ENCODE peak calls at places on chromosomes 2 and 18, in nine cellular contexts. M is Peyer's patch, A is A549, V is breast epithelium, P is uterus, I is endothelial cell of umbilical vein, L is stomach, X is spleen, D is ovary. S is an unnamed sample.

GRCh38 chr2:132521321-132521720 is 104.7 kb downstream of the GPR39 start:
- DNase-seq in M (no peak), A (no peak), V (no peak), P (no peak), I (no peak), L (no peak), X (no peak), D (no peak), S (no peak)

GRCh38 chr18:31426021-31426420 is 21.5 kb upstream of the DSG3 start:
- DNase-seq in M (no peak), A (no peak), V (no peak), P (no peak), I (no peak), L (no peak), X (no peak), D (no peak), S (no peak)

GRCh38 chr18:76467371-76468190 is 27.5 kb downstream of the ZNF516 start:
- DNase-seq in M (no peak), A (no peak), V (no peak), P (no peak), I (no peak), L (no peak), X (no peak), D (peak), S (no peak)

GRCh38 chr18:55124078-55124477 is 164.8 kb upstream of the CCDC68 start:
- DNase-seq in M (no peak), A (peak), V (no peak), P (no peak), I (no peak), L (no peak), X (no peak), D (no peak), S (peak)

GRCh38 chr2:149422337-149422990 is 92.1 kb downstream of the LYPD6 start:
- DNase-seq in M (peak), A (peak), V (no peak), P (no peak), I (peak), L (no peak), X (no peak), D (no peak), S (no peak)

GRCh38 chr2:106996136-106996769 is 110.3 kb upstream of the ST6GAL2 start:
- DNase-seq in M (no peak), A (no peak), V (no peak), P (no peak), I (no peak), L (no peak), X (no peak), D (no peak), S (no peak)

GRCh38 chr18:13036622-13037320 is 45.6 kb downstream of the CEP192 start:
- DNase-seq in M (no peak), A (no peak), V (no peak), P (no peak), I (no peak), L (no peak), X (no peak), D (no peak), S (no peak)

GRCh38 chr2:197071213-197071612 is 144.7 kb upstream of the PGAP1 start:
- DNase-seq in M (no peak), A (no peak), V (no peak), P (no peak), I (no peak), L (no peak), X (no peak), D (no peak), S (no peak)

GRCh38 chr2:120494446-120494845 is 148.5 kb downstream of the INHBB start:
- DNase-seq in M (no peak), A (no peak), V (no peak), P (no peak), I (no peak), L (no peak), X (no peak), D (no peak), S (no peak)

GRCh38 chr2:162888641-162889040 is 50.1 kb upstream of the KCNH7 start:
- DNase-seq in M (no peak), A (no peak), V (no peak), P (no peak), I (peak), L (no peak), X (no peak), D (no peak), S (no peak)

GRCh38 chr2:189306441-189307006 is 127.0 kb upstream of the COL5A2 start:
- DNase-seq in M (no peak), A (no peak), V (no peak), P (no peak), I (no peak), L (no peak), X (no peak), D (no peak), S (no peak)

GRCh38 chr2:218981390-218982311 is 3.3 kb downstream of the FEV start:
- DNase-seq in M (peak), A (peak), V (no peak), P (peak), I (no peak), L (peak), X (peak), D (peak), S (no peak)

GRCh38 chr2:102114290-102114721 is 28.2 kb upstream of the IL1R1 start:
- DNase-seq in M (no peak), A (no peak), V (no peak), P (no peak), I (peak), L (no peak), X (no peak), D (no peak), S (no peak)

GRCh38 chr2:102016399-102016955 is 24.7 kb downstream of the IL1R2 start:
- DNase-seq in M (no peak), A (no peak), V (no peak), P (no peak), I (no peak), L (no peak), X (no peak), D (no peak), S (no peak)

GRCh38 chr2:54672587-54673456 is 50.6 kb upstream of the EML6 start:
- DNase-seq in M (peak), A (no peak), V (no peak), P (no peak), I (peak), L (no peak), X (no peak), D (no peak), S (no peak)

GRCh38 chr2:173247156-173247555 is 107.5 kb upstream of the CDCA7 start:
- DNase-seq in M (no peak), A (no peak), V (no peak), P (no peak), I (no peak), L (no peak), X (no peak), D (no peak), S (no peak)

GRCh38 chr2:181787310-181788048 is 104.1 kb upstream of the ITPRID2 start:
- DNase-seq in M (no peak), A (no peak), V (no peak), P (no peak), I (peak), L (no peak), X (no peak), D (no peak), S (no peak)

GRCh38 chr2:26724004-26724750 is 31.7 kb downstream of the KCNK3 start:
- DNase-seq in M (peak), A (peak), V (peak), P (peak), I (peak), L (peak), X (no peak), D (peak), S (peak)

GRCh38 chr2:64457518-64457917 is 3.6 kb downstream of the LGALSL start:
- DNase-seq in M (no peak), A (peak), V (no peak), P (no peak), I (no peak), L (no peak), X (no peak), D (no peak), S (no peak)

GRCh38 chr2:177733-178132 is 86.1 kb downstream of the SH3YL1 start:
- DNase-seq in M (no peak), A (no peak), V (no peak), P (no peak), I (no peak), L (no peak), X (no peak), D (no peak), S (no peak)

GRCh38 chr2:70190086-70190412 is 770 bp downstream of the C2orf42 start:
- DNase-seq in M (no peak), A (no peak), V (no peak), P (no peak), I (no peak), L (no peak), X (no peak), D (peak), S (peak)

GRCh38 chr2:6423944-6424343 is 441.8 kb downstream of the CMPK2 start:
- DNase-seq in M (no peak), A (no peak), V (no peak), P (no peak), I (no peak), L (no peak), X (no peak), D (no peak), S (no peak)

GRCh38 chr18:49030692-49031443 is 80.1 kb upstream of the SMAD7 start:
- DNase-seq in M (no peak), A (no peak), V (no peak), P (no peak), I (no peak), L (peak), X (no peak), D (no peak), S (peak)

GRCh38 chr18:57083485-57083884 is 63.4 kb upstream of the BOD1L2 start:
- DNase-seq in M (no peak), A (no peak), V (no peak), P (no peak), I (no peak), L (no peak), X (no peak), D (no peak), S (no peak)

GRCh38 chr2:148670773-148671172 is 26.2 kb downstream of the EPC2 start:
- DNase-seq in M (no peak), A (peak), V (no peak), P (no peak), I (no peak), L (no peak), X (no peak), D (no peak), S (no peak)

GRCh38 chr2:181374741-181375675 is 82.2 kb upstream of the ITGA4 start:
- DNase-seq in M (no peak), A (no peak), V (no peak), P (no peak), I (no peak), L (no peak), X (no peak), D (no peak), S (no peak)

GRCh38 chr2:190159453-190159852 is 96.9 kb upstream of the MSTN start:
- DNase-seq in M (no peak), A (no peak), V (peak), P (no peak), I (no peak), L (no peak), X (no peak), D (no peak), S (peak)

GRCh38 chr2:207008105-207008990 is 69.0 kb downstream of the CPO start:
- DNase-seq in M (no peak), A (no peak), V (peak), P (no peak), I (peak), L (no peak), X (no peak), D (no peak), S (no peak)

GRCh38 chr18:59575995-59576394 is 121.2 kb downstream of the CCBE1 start:
- DNase-seq in M (no peak), A (no peak), V (no peak), P (no peak), I (no peak), L (no peak), X (no peak), D (no peak), S (no peak)

GRCh38 chr2:108607706-108608301 is 73.5 kb downstream of the LIMS1 start:
- DNase-seq in M (peak), A (peak), V (no peak), P (no peak), I (peak), L (peak), X (no peak), D (no peak), S (peak)

GRCh38 chr2:47422560-47422959 is 19.6 kb downstream of the MSH2 start:
- DNase-seq in M (no peak), A (peak), V (no peak), P (no peak), I (peak), L (no peak), X (no peak), D (no peak), S (no peak)

GRCh38 chr2:230362030-230362691 is 35.2 kb downstream of the SP140L start:
- DNase-seq in M (no peak), A (no peak), V (no peak), P (no peak), I (no peak), L (no peak), X (no peak), D (no peak), S (no peak)

GRCh38 chr2:96538487-96539214 is 2.1 kb downstream of the ARID5A start:
- DNase-seq in M (peak), A (no peak), V (peak), P (peak), I (peak), L (peak), X (peak), D (peak), S (peak)

GRCh38 chr18:23021625-23022024 is 88.5 kb downstream of the RBBP8 start:
- DNase-seq in M (no peak), A (no peak), V (no peak), P (no peak), I (no peak), L (no peak), X (no peak), D (no peak), S (no peak)

GRCh38 chr18:28995319-28995718 is 818.4 kb upstream of the CDH2 start:
- DNase-seq in M (no peak), A (no peak), V (no peak), P (no peak), I (peak), L (no peak), X (no peak), D (no peak), S (no peak)
- TF ChIP-seq CTCF in M (no peak), A (no peak), V (no peak), P (no peak), I (no peak), L (no peak), X (no peak), D (no peak), S (no peak)

DNA sequence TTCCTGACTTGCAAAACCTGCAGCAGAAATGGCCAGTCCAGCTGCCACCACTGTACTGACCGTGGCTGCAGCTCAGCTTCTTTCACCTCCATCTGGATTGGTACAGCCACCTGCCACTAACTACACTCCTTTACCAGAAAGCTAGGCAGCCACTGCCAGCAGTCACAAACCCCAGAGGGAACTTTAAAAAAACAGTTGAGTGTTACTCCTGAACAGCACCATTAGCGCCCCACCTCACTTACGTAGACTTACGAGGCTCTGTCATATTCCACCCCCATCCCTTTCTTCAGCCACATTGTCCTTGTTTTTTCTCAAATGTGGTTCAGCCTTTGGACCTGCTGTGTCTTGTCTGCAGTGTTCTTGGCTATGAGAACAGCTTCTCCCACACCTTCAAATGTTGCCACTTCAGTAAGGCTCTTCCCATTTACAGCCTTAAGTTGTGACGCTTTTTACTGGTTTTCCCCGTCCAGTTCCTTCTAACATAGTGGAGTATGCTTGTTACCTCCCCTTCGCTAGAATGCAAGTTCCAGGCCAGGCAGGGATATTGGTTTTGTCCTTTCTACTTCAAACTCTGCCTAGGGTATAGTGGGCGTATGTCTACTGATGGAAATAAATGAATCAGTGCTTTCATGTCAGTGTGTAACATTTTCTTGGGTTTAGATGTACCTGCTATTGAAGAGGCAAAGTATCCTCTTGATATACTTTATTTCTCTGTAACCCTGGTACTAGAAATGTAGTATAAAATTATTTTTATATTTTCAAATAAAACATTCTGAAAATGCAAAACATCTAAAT is 17.1 kb downstream of the HNRNPA3 start:
- DNase-seq in M (no peak), A (no peak), V (no peak), P (no peak), I (no peak), L (no peak), X (no peak), D (no peak), S (no peak)
- TF ChIP-seq POLR2A in M (no peak), A (no peak), V (no peak), P (no peak), I (no peak), L (no peak), X (no peak), D (no peak), S (no peak)

GRCh38 chr2:7523557-7524210 is 606.5 kb downstream of the RNF144A start:
- DNase-seq in M (no peak), A (no peak), V (no peak), P (no peak), I (no peak), L (no peak), X (no peak), D (no peak), S (no peak)
- TF ChIP-seq CTCF in M (no peak), A (no peak), V (no peak), P (no peak), I (no peak), L (no peak), X (no peak), D (no peak), S (no peak)

GRCh38 chr2:45691152-45691551 is 39.7 kb downstream of the PRKCE start:
- DNase-seq in M (no peak), A (no peak), V (no peak), P (no peak), I (no peak), L (no peak), X (no peak), D (no peak), S (no peak)
- TF ChIP-seq POLR2A in M (no peak), A (no peak), V (no peak), P (no peak), I (no peak), L (no peak), X (no peak), D (no peak), S (no peak)

S was measured in lower leg skin.